ENCODE peak calls at places on chromosomes 13 and 19, in six cellular contexts. T is AG04450; D is ovary; X is activated CD8-positive, alpha-beta T cell treated with anti-CD3 and anti-CD28 coated beads for 36 hours; A is astrocyte of the spinal cord; S is right atrium auricular region. H is an unnamed sample.
A peak's percentile ranks its signal among the peaks of the same experiment; 100 is the strongest.

GRCh38 chr19:49851456-49852259 is 699 bp downstream of the PTOV1 start:
- DNase-seq in T (no peak), D (peak; percentile 75), X (peak; percentile 54), A (no peak), S (no peak), H (peak; percentile 27)

GRCh38 chr19:48934837-48935236 is 1.3 kb downstream of the DHDH start:
- DNase-seq in T (no peak), D (no peak), X (no peak), A (no peak), S (no peak), H (no peak)

GRCh38 chr19:13506550-13506878 is 235 bp upstream of the CACNA1A start:
- DNase-seq in T (peak; percentile 26), D (no peak), X (peak; percentile 8), A (no peak), S (no peak), H (no peak)

GRCh38 chr13:29543230-29544215 is 52.0 kb downstream of the SLC7A1 start:
- DNase-seq in T (no peak), D (no peak), X (peak; percentile 80), A (peak; percentile 49), S (no peak), H (no peak)

GRCh38 chr19:29837448-29837961 is 25.7 kb downstream of the CCNE1 start:
- DNase-seq in T (no peak), D (no peak), X (peak; percentile 84), A (no peak), S (no peak), H (no peak)

GRCh38 chr13:48156466-48156865 is 61.6 kb upstream of the MED4 start:
- DNase-seq in T (no peak), D (no peak), X (peak; percentile 91), A (no peak), S (no peak), H (no peak)

GRCh38 chr13:26042781-26043180 is 9.0 kb downstream of the SHISA2 start:
- DNase-seq in T (no peak), D (no peak), X (no peak), A (no peak), S (no peak), H (no peak)

GRCh38 chr19:53195265-53195879 is 2.2 kb upstream of the ZNF665 start:
- DNase-seq in T (peak; percentile 43), D (peak; percentile 78), X (peak; percentile 86), A (peak; percentile 80), S (peak; percentile 85), H (no peak)

GRCh38 chr13:31200636-31200970 is 828 bp downstream of the B3GLCT start:
- DNase-seq in T (no peak), D (no peak), X (peak; percentile 39), A (peak; percentile 21), S (no peak), H (peak; percentile 33)

GRCh38 chr13:95254341-95254740 is 46.9 kb downstream of the ABCC4 start:
- DNase-seq in T (no peak), D (no peak), X (no peak), A (no peak), S (no peak), H (no peak)

GRCh38 chr19:29054886-29055675 is 157.9 kb downstream of the UQCRFS1 start:
- DNase-seq in T (no peak), D (no peak), X (no peak), A (no peak), S (no peak), H (no peak)

GRCh38 chr13:40981361-40981760 is 37.8 kb downstream of the ELF1 start:
- DNase-seq in T (no peak), D (no peak), X (no peak), A (no peak), S (no peak), H (no peak)

GRCh38 chr13:113848431-113849260 is 15.2 kb downstream of the GAS6 start:
- DNase-seq in T (no peak), D (no peak), X (no peak), A (no peak), S (peak; percentile 42), H (no peak)

GRCh38 chr13:74675185-74675584 is 541.0 kb upstream of the KLF12 start:
- DNase-seq in T (peak; percentile 2), D (no peak), X (no peak), A (peak; percentile 15), S (no peak), H (no peak)

GRCh38 chr13:102911336-102911735 is 65.5 kb downstream of the ERCC5 start:
- DNase-seq in T (no peak), D (no peak), X (no peak), A (no peak), S (no peak), H (no peak)

GRCh38 chr19:34173145-34173956 is 1.0 kb downstream of the LSM14A start:
- DNase-seq in T (no peak), D (peak; percentile 55), X (peak; percentile 30), A (no peak), S (no peak), H (no peak)

GRCh38 chr19:32651729-32652140 is 23.2 kb downstream of the ANKRD27 start:
- DNase-seq in T (no peak), D (no peak), X (no peak), A (peak; percentile 42), S (no peak), H (no peak)

GRCh38 chr13:91576590-91576989 is 178.2 kb downstream of the GPC5 start:
- DNase-seq in T (no peak), D (no peak), X (peak; percentile 8), A (no peak), S (no peak), H (no peak)

GRCh38 chr19:33440241-33440640 is 66.7 kb downstream of the CEBPG start:
- DNase-seq in T (no peak), D (no peak), X (no peak), A (no peak), S (no peak), H (no peak)

GRCh38 chr13:41652735-41653361 is 195.5 kb downstream of the RGCC start:
- DNase-seq in T (peak; percentile 42), D (no peak), X (peak; percentile 55), A (peak; percentile 78), S (no peak), H (no peak)

GRCh38 chr13:110126391-110126961 is 180.5 kb downstream of the COL4A1 start:
- DNase-seq in T (peak; percentile 88), D (peak; percentile 40), X (no peak), A (peak; percentile 97), S (peak; percentile 75), H (no peak)

GRCh38 chr19:36950335-36951119 is 34.4 kb downstream of the ZNF568 start:
- DNase-seq in T (no peak), D (no peak), X (no peak), A (no peak), S (no peak), H (no peak)

GRCh38 chr19:12730054-12730453 is 4.4 kb downstream of the TRIR start:
- DNase-seq in T (no peak), D (no peak), X (no peak), A (no peak), S (no peak), H (no peak)

GRCh38 chr19:8251025-8251472 is 41.9 kb downstream of the CERS4 start:
- DNase-seq in T (no peak), D (peak; percentile 55), X (no peak), A (no peak), S (peak; percentile 90), H (peak; percentile 4)
- TF ChIP-seq CTCF in T (no peak), D (no peak), X (no peak), A (no peak), S (peak; percentile 46), H (no peak)

GRCh38 chr19:4059931-4060620 is 6.6 kb downstream of the ZBTB7A start:
- DNase-seq in T (no peak), D (peak; percentile 77), X (peak; percentile 83), A (no peak), S (no peak), H (no peak)

GRCh38 chr19:4060621-4061177 is 6.0 kb downstream of the ZBTB7A start:
- DNase-seq in T (no peak), D (no peak), X (no peak), A (no peak), S (no peak), H (no peak)

GRCh38 chr19:4058696-4059492 is 7.8 kb downstream of the ZBTB7A start:
- DNase-seq in T (no peak), D (peak; percentile 56), X (no peak), A (no peak), S (no peak), H (peak; percentile 96)

GRCh38 chr19:4059493-4059880 is 7.2 kb downstream of the ZBTB7A start:
- DNase-seq in T (no peak), D (no peak), X (no peak), A (no peak), S (no peak), H (no peak)

GRCh38 chr19:4057913-4058695 is 8.6 kb downstream of the ZBTB7A start:
- DNase-seq in T (peak; percentile 48), D (peak; percentile 80), X (peak; percentile 82), A (peak; percentile 79), S (peak; percentile 94), H (no peak)
- TF ChIP-seq CTCF in T (peak; percentile 20), D (no peak), X (no peak), A (peak; percentile 21), S (peak; percentile 28), H (no peak)

DNA sequence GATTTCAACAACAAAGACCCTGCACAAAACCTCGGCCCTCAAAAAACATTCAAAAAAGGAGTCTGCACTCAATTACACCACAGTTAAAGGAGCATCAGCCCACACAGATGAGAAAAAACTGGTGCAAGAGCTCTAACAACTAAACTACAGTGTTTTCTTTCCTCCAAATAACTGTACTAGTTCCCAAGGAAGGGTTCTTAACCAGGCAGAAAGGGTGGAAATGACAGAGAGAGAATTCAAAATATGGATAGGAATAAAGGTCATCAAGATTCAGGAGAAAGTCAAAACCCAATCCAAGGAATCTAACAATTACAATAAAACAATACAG is 176.4 kb upstream of the TRPC4 start:
- DNase-seq in T (no peak), D (no peak), X (no peak), A (no peak), S (no peak), H (no peak)
- TF ChIP-seq CTCF in T (no peak), D (no peak), X (no peak), A (no peak), S (no peak), H (no peak)

GRCh38 chr19:3041756-3042517 is 12.9 kb upstream of the TLE2 start:
- DNase-seq in T (no peak), D (peak; percentile 61), X (no peak), A (no peak), S (no peak), H (no peak)

GRCh38 chr19:3041302-3041701 is 12.2 kb upstream of the TLE2 start:
- DNase-seq in T (no peak), D (peak; percentile 32), X (no peak), A (no peak), S (no peak), H (no peak)

GRCh38 chr19:3039125-3039524 is 10.0 kb upstream of the TLE2 start:
- DNase-seq in T (no peak), D (no peak), X (no peak), A (no peak), S (no peak), H (no peak)

GRCh38 chr19:3038214-3038613 is 9.1 kb upstream of the TLE2 start:
- DNase-seq in T (no peak), D (no peak), X (no peak), A (no peak), S (no peak), H (no peak)

DNA sequence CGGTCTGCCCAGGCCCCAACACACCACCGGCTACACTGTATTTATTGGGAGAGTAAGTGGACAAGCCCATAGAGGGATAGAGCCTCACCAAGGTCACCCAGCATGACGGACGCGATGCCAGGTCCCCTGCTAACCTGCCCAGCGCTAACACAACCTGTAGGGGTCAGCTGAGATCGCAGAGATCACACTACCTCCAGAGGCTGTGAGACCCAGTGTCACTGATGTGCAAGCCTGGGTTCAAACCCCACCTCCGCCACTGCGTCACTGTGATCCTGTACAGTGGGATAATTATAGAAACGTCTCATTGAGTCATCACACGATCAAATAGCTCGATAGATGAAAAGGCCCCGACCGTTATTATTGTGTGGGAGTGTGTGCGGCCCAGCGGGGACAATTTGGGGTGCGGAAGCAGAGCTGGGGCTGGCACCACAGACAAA is 10.6 kb upstream of the TLE2 start:
- DNase-seq in T (no peak), D (peak; percentile 27), X (peak; percentile 52), A (no peak), S (no peak), H (no peak)
- TF ChIP-seq CTCF in T (no peak), D (no peak), X (no peak), A (no peak), S (no peak), H (no peak)

H was measured in D721Med.